ENCODE peak calls at places on chromosomes 11 and 22, in nine cellular contexts. A is tibial artery, Y is colonic mucosa, W is left ventricle myocardium inferior, B is spleen, U is DND-41, I is iPS DF 6.9, N is neural progenitor cell, T is neuronal stem cell. Q is an unnamed sample. For H3K4me1, the result is how much of the 10 kb centered on the place peaks cover.

GRCh38 chr11:42841563-42841962 is 470.2 kb upstream of the API5 start:
- DNase-seq in W (no peak), B (no peak), T (no peak), A (no peak), U (no peak), Y (no peak), I (no peak), N (peak), Q (no peak)

GRCh38 chr22:45504703-45505341 is 2.1 kb downstream of the FBLN1 start:
- DNase-seq in N (peak), A (peak), I (no peak), B (no peak), U (no peak), T (peak), W (peak), Y (no peak), Q (peak)

GRCh38 chr11:34644669-34645406 is 23.9 kb downstream of the EHF start:
- DNase-seq in W (no peak), I (no peak), Y (no peak), B (no peak), T (no peak), U (no peak), N (no peak), A (no peak), Q (peak)

GRCh38 chr11:131859811-131860210 is 489.4 kb downstream of the NTM start:
- DNase-seq in N (no peak), T (no peak), B (no peak), Y (no peak), A (no peak), W (no peak), U (no peak), I (no peak), Q (peak)

GRCh38 chr11:14357843-14358728 is 897 bp downstream of the RRAS2 start:
- DNase-seq in Y (peak), N (peak), W (peak), I (no peak), A (peak), U (peak), T (peak), B (peak), Q (peak)

GRCh38 chr22:19358703-19359553 is 67.4 kb upstream of the CLTCL1 start:
- DNase-seq in Y (no peak), U (no peak), I (no peak), A (no peak), W (no peak), T (no peak), B (no peak), N (no peak), Q (no peak)

GRCh38 chr11:75422248-75423231 is 10.5 kb downstream of the KLHL35 start:
- DNase-seq in U (no peak), A (no peak), I (no peak), B (peak), N (no peak), Y (peak), W (no peak), T (no peak), Q (no peak)

GRCh38 chr11:57421805-57422204 is 5.1 kb downstream of the SLC43A3 start:
- DNase-seq in W (no peak), U (no peak), A (no peak), N (no peak), I (no peak), Y (no peak), T (no peak), B (no peak), Q (no peak)

GRCh38 chr11:130427581-130428211 is 713 bp downstream of the ADAMTS8 start:
- DNase-seq in T (no peak), N (peak), W (peak), B (no peak), Y (no peak), U (no peak), I (no peak), A (no peak), Q (peak)

GRCh38 chr22:46612904-46613605 is 7.1 kb upstream of the GRAMD4 start:
- DNase-seq in B (peak), I (no peak), T (no peak), W (peak), U (peak), N (no peak), A (no peak), Y (peak), Q (no peak)

GRCh38 chr11:108733479-108734116 is 68.7 kb downstream of the DDX10 start:
- DNase-seq in W (no peak), U (no peak), B (no peak), A (no peak), N (no peak), Y (no peak), I (no peak), T (no peak), Q (peak)

GRCh38 chr11:77294040-77294439 is 7.4 kb downstream of the GDPD4 start:
- DNase-seq in Y (no peak), N (no peak), A (no peak), U (no peak), W (no peak), B (no peak), I (no peak), T (no peak), Q (no peak)

GRCh38 chr11:125218336-125218735 is 53.8 kb downstream of the PKNOX2 start:
- DNase-seq in T (no peak), A (no peak), B (no peak), U (no peak), N (no peak), Y (no peak), I (no peak), W (no peak), Q (no peak)

GRCh38 chr22:19133561-19133960 is 2.5 kb downstream of the TSSK2 start:
- DNase-seq in N (no peak), Y (no peak), T (no peak), I (no peak), U (no peak), B (peak), W (no peak), A (no peak), Q (no peak)

GRCh38 chr11:2899080-2899783 is 13.7 kb upstream of the CDKN1C start:
- DNase-seq in U (no peak), A (peak), T (no peak), I (no peak), Y (no peak), N (no peak), W (no peak), B (no peak), Q (no peak)

GRCh38 chr11:35932121-35932520 is 11.7 kb upstream of the LDLRAD3 start:
- DNase-seq in Y (no peak), N (no peak), B (no peak), A (no peak), T (no peak), I (no peak), W (no peak), U (no peak), Q (no peak)

GRCh38 chr22:46125816-46126770 is 24.2 kb upstream of the PPARA start:
- DNase-seq in T (no peak), U (no peak), W (no peak), Y (peak), N (no peak), A (no peak), B (no peak), I (no peak), Q (no peak)

GRCh38 chr11:32991898-32992297 is 23.8 kb upstream of the DEPDC7 start:
- DNase-seq in U (no peak), B (no peak), A (no peak), I (no peak), W (no peak), Y (no peak), T (no peak), N (no peak), Q (no peak)

GRCh38 chr11:57942808-57943207 is 80.9 kb upstream of the OR9Q1 start:
- DNase-seq in A (no peak), U (no peak), T (no peak), B (no peak), I (no peak), W (no peak), Y (no peak), N (no peak), Q (no peak)

GRCh38 chr22:36753916-36754315 is 22.0 kb downstream of the IFT27 start:
- DNase-seq in W (no peak), A (no peak), U (no peak), Y (no peak), B (no peak), T (no peak), I (no peak), N (no peak), Q (no peak)

GRCh38 chr11:26929806-26930517 is 64.0 kb upstream of the FIBIN start:
- DNase-seq in T (no peak), A (no peak), U (no peak), B (no peak), Y (no peak), I (no peak), N (no peak), W (no peak), Q (no peak)

GRCh38 chr11:110069158-110069737 is 23.9 kb upstream of the ZC3H12C start:
- DNase-seq in W (peak), Y (peak), U (no peak), B (no peak), N (no peak), A (peak), T (no peak), I (no peak), Q (peak)

GRCh38 chr11:69817265-69818236 is 1.7 kb downstream of the FGF3 start:
- DNase-seq in U (no peak), I (no peak), W (no peak), B (no peak), N (peak), Y (no peak), T (no peak), A (no peak), Q (peak)

GRCh38 chr11:16612801-16613400 is 125.5 kb upstream of the C11orf58 start:
- DNase-seq in B (no peak), U (no peak), I (no peak), T (peak), W (no peak), Y (no peak), N (peak), A (no peak), Q (peak)
- H3K4me3 ChIP-seq in B (peak), U (no peak), I (no peak), T (no peak), W (peak), Y (peak), N (peak), A (peak), Q (peak)

GRCh38 chr11:128339721-128340271 is 247.6 kb downstream of the ETS1 start:
- DNase-seq in W (no peak), T (no peak), I (no peak), U (no peak), B (no peak), A (no peak), Y (no peak), N (no peak), Q (no peak)

GRCh38 chr11:128342511-128343133 is 244.7 kb downstream of the ETS1 start:
- DNase-seq in U (peak), Y (peak), T (no peak), A (no peak), B (peak), N (no peak), W (peak), I (no peak), Q (peak)

GRCh38 chr11:128343134-128343514 is 244.2 kb downstream of the ETS1 start:
- DNase-seq in A (no peak), U (no peak), W (no peak), I (no peak), Y (no peak), N (no peak), T (no peak), B (no peak), Q (no peak)

GRCh38 chr11:128341767-128342318 is 245.5 kb downstream of the ETS1 start:
- DNase-seq in U (no peak), Y (no peak), T (no peak), N (peak), I (no peak), B (no peak), A (no peak), W (no peak), Q (no peak)

GRCh38 chr11:128341280-128341679 is 246.1 kb downstream of the ETS1 start:
- DNase-seq in A (no peak), I (no peak), T (no peak), N (no peak), B (no peak), U (peak), W (no peak), Y (no peak), Q (no peak)
- H3K4me1 ChIP-seq in A (under half), I (under half), T (under half), N (under half), B (under half), U (under half), W (under half), Y (under half), Q (under half)

GRCh38 chr11:82980292-82980691 is 78.8 kb downstream of the DDIAS start:
- DNase-seq in T (no peak), I (no peak), Y (no peak), B (no peak), A (no peak), U (no peak), W (no peak), N (no peak), Q (peak)
- H3K4me3 ChIP-seq in T (no peak), I (no peak), Y (no peak), B (no peak), A (no peak), U (no peak), W (no peak), N (no peak), Q (no peak)

GRCh38 chr11:44149651-44150050 is 54.2 kb downstream of the EXT2 start:
- DNase-seq in B (no peak), N (no peak), I (no peak), Y (no peak), U (no peak), W (no peak), A (no peak), T (no peak), Q (no peak)
- H3K4me1 ChIP-seq in B (under half), N (under half), I (under half), Y (under half), U (under half), W (half or more), A (under half), T (under half), Q (under half)

GRCh38 chr22:21064917-21065864 is 19.4 kb downstream of the LRRC74B start:
- DNase-seq in I (no peak), T (no peak), U (no peak), Y (no peak), B (no peak), N (no peak), W (no peak), A (no peak), Q (peak)
- H3K4me3 ChIP-seq in I (no peak), T (no peak), U (no peak), Y (no peak), B (no peak), N (no peak), W (no peak), A (no peak), Q (no peak)

DNA sequence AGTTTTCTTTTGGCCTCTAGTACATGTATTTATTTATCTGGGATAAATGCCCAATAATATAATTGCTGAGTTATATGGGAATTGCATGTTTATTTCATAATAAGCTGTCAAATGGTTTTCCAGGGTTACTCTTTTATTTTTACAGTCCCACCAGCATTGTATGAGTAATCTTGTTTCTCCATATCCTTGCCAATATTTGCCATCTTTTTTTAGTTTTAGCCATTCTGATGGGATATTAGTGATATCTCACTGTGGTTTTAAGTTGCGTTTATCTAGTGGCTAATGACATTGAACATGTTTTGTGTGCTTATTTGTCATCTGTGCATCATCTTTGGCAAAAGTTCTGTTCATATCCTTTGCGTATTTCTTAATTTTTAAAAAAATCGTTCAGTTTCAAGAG is 372.8 kb upstream of the CCDC179 start:
- DNase-seq in W (no peak), A (no peak), N (no peak), T (no peak), I (no peak), B (no peak), U (no peak), Y (no peak), Q (peak)
- H3K4me1 ChIP-seq in W (under half), A (under half), N (under half), T (under half), I (under half), B (under half), U (under half), Y (under half), Q (under half)

Q was measured in adipocyte.